ENCODE peak calls at places on chromosomes 7 and 10, in four cellular contexts. One of them, this sample, is unnamed.

GRCh38 chr7:74023786-74024185 is 4.2 kb upstream of the ELN start:
- DNase-seq in right lobe of liver: no peak
- DNase-seq in cardiac muscle cell: no peak
- DNase-seq in endothelial cell: no peak
- DNase-seq in this sample: no peak

GRCh38 chr7:18976715-18977466 is 140.5 kb downstream of the TWIST1 start:
- DNase-seq in right lobe of liver: no peak
- DNase-seq in cardiac muscle cell: no peak
- DNase-seq in endothelial cell: no peak
- DNase-seq in this sample: no peak

GRCh38 chr7:53325061-53325460 is 289.6 kb downstream of the POM121L12 start:
- DNase-seq in right lobe of liver: no peak
- DNase-seq in cardiac muscle cell: no peak
- DNase-seq in endothelial cell: no peak
- DNase-seq in this sample: no peak

GRCh38 chr7:155526225-155526624 is 20.1 kb downstream of the CNPY1 start:
- DNase-seq in right lobe of liver: peak; percentile 12
- DNase-seq in cardiac muscle cell: no peak
- DNase-seq in endothelial cell: no peak
- DNase-seq in this sample: peak; percentile 15

GRCh38 chr10:126014309-126014708 is 117.9 kb downstream of the FANK1 start:
- DNase-seq in right lobe of liver: no peak
- DNase-seq in cardiac muscle cell: no peak
- DNase-seq in endothelial cell: no peak
- DNase-seq in this sample: no peak

GRCh38 chr7:73809454-73810090 is 21.2 kb upstream of the CLDN4 start:
- DNase-seq in right lobe of liver: no peak
- DNase-seq in cardiac muscle cell: no peak
- DNase-seq in endothelial cell: no peak
- DNase-seq in this sample: no peak

GRCh38 chr10:98425511-98426352 is 10.8 kb upstream of the PYROXD2 start:
- DNase-seq in right lobe of liver: no peak
- DNase-seq in cardiac muscle cell: peak; percentile 69
- DNase-seq in endothelial cell: peak; percentile 67
- DNase-seq in this sample: peak; percentile 79

GRCh38 chr7:156609010-156609877 is 31.3 kb upstream of the RNF32 start:
- DNase-seq in right lobe of liver: peak; percentile 67
- DNase-seq in cardiac muscle cell: no peak
- DNase-seq in endothelial cell: no peak
- DNase-seq in this sample: no peak

GRCh38 chr10:58435297-58435696 is 50.1 kb downstream of the TFAM start:
- DNase-seq in right lobe of liver: no peak
- DNase-seq in cardiac muscle cell: peak; percentile 21
- DNase-seq in endothelial cell: no peak
- DNase-seq in this sample: no peak

GRCh38 chr10:60351191-60351853 is 38.4 kb downstream of the ANK3 start:
- DNase-seq in right lobe of liver: no peak
- DNase-seq in cardiac muscle cell: no peak
- DNase-seq in endothelial cell: no peak
- DNase-seq in this sample: no peak

GRCh38 chr10:30456262-30456661 is 22.3 kb downstream of the MAP3K8 start:
- DNase-seq in right lobe of liver: no peak
- DNase-seq in cardiac muscle cell: no peak
- DNase-seq in endothelial cell: no peak
- DNase-seq in this sample: peak; percentile 50

GRCh38 chr10:131805696-131806095 is 95.1 kb upstream of the PPP2R2D start:
- DNase-seq in right lobe of liver: peak; percentile 25
- DNase-seq in cardiac muscle cell: no peak
- DNase-seq in endothelial cell: no peak
- DNase-seq in this sample: no peak

GRCh38 chr10:17452060-17452894 is 2.1 kb downstream of the ST8SIA6 start:
- DNase-seq in right lobe of liver: no peak
- DNase-seq in cardiac muscle cell: no peak
- DNase-seq in endothelial cell: no peak
- DNase-seq in this sample: no peak

GRCh38 chr7:47830015-47830414 is 118.3 kb downstream of the PKD1L1 start:
- DNase-seq in right lobe of liver: no peak
- DNase-seq in cardiac muscle cell: no peak
- DNase-seq in endothelial cell: no peak
- DNase-seq in this sample: no peak

GRCh38 chr10:125151824-125152634 is 8.3 kb downstream of the CTBP2 start:
- DNase-seq in right lobe of liver: no peak
- DNase-seq in cardiac muscle cell: no peak
- DNase-seq in endothelial cell: no peak
- DNase-seq in this sample: no peak

GRCh38 chr7:28818996-28819395 is 139.1 kb downstream of the TRIL start:
- DNase-seq in right lobe of liver: no peak
- DNase-seq in cardiac muscle cell: no peak
- DNase-seq in endothelial cell: no peak
- DNase-seq in this sample: no peak

GRCh38 chr10:113958631-113959382 is 84.9 kb upstream of the ADRB1 start:
- DNase-seq in right lobe of liver: peak; percentile 83
- DNase-seq in cardiac muscle cell: no peak
- DNase-seq in endothelial cell: no peak
- DNase-seq in this sample: peak; percentile 43

GRCh38 chr10:73950569-73950968 is 39.6 kb downstream of the PLAU start:
- DNase-seq in right lobe of liver: no peak
- DNase-seq in cardiac muscle cell: no peak
- DNase-seq in endothelial cell: no peak
- DNase-seq in this sample: no peak

GRCh38 chr10:74752371-74752990 is 73.9 kb upstream of the KAT6B start:
- DNase-seq in right lobe of liver: no peak
- DNase-seq in cardiac muscle cell: no peak
- DNase-seq in endothelial cell: no peak
- DNase-seq in this sample: no peak

GRCh38 chr10:1272762-1273161 is 216.6 kb downstream of the WDR37 start:
- DNase-seq in right lobe of liver: no peak
- DNase-seq in cardiac muscle cell: no peak
- DNase-seq in endothelial cell: no peak
- DNase-seq in this sample: no peak

GRCh38 chr10:28679941-28680752 is 2.8 kb downstream of the BAMBI start:
- DNase-seq in right lobe of liver: peak; percentile 55
- DNase-seq in cardiac muscle cell: peak; percentile 67
- DNase-seq in endothelial cell: peak; percentile 31
- DNase-seq in this sample: no peak

GRCh38 chr10:95391570-95392249 is 100.9 kb upstream of the PDLIM1 start:
- DNase-seq in right lobe of liver: no peak
- DNase-seq in cardiac muscle cell: peak; percentile 68
- DNase-seq in endothelial cell: no peak
- DNase-seq in this sample: no peak

GRCh38 chr10:132859084-132859855 is 73.3 kb upstream of the NKX6-2 start:
- DNase-seq in right lobe of liver: peak; percentile 28
- DNase-seq in cardiac muscle cell: no peak
- DNase-seq in endothelial cell: no peak
- DNase-seq in this sample: no peak

GRCh38 chr10:73095479-73096021 is 1.1 kb downstream of the P4HA1 start:
- DNase-seq in right lobe of liver: peak; percentile 59
- DNase-seq in cardiac muscle cell: peak; percentile 80
- DNase-seq in endothelial cell: peak; percentile 46
- DNase-seq in this sample: no peak

GRCh38 chr7:98368721-98369120 is 32.2 kb downstream of the BAIAP2L1 start:
- DNase-seq in right lobe of liver: no peak
- DNase-seq in cardiac muscle cell: no peak
- DNase-seq in endothelial cell: no peak
- DNase-seq in this sample: no peak

GRCh38 chr7:101947899-101948298 is 130.5 kb downstream of the CUX1 start:
- DNase-seq in right lobe of liver: peak; percentile 83
- DNase-seq in cardiac muscle cell: peak; percentile 80
- DNase-seq in endothelial cell: no peak
- DNase-seq in this sample: no peak

GRCh38 chr10:91433620-91434019 is 23.5 kb downstream of the HECTD2 start:
- DNase-seq in right lobe of liver: no peak
- DNase-seq in cardiac muscle cell: no peak
- DNase-seq in endothelial cell: no peak
- DNase-seq in this sample: no peak

GRCh38 chr7:96497567-96497966 is 175.7 kb upstream of the SLC25A13 start:
- DNase-seq in right lobe of liver: no peak
- DNase-seq in cardiac muscle cell: no peak
- DNase-seq in endothelial cell: no peak
- DNase-seq in this sample: no peak

GRCh38 chr7:99098824-99099498 is 44.9 kb downstream of the SMURF1 start:
- DNase-seq in right lobe of liver: no peak
- DNase-seq in cardiac muscle cell: no peak
- DNase-seq in endothelial cell: no peak
- DNase-seq in this sample: no peak

GRCh38 chr10:54368984-54369383 is 432.0 kb downstream of the PCDH15 start:
- DNase-seq in right lobe of liver: no peak
- DNase-seq in cardiac muscle cell: peak; percentile 9
- DNase-seq in endothelial cell: no peak
- DNase-seq in this sample: no peak

GRCh38 chr7:90288154-90288553 is 33.0 kb downstream of the FAM237B start:
- DNase-seq in right lobe of liver: no peak
- DNase-seq in cardiac muscle cell: no peak
- DNase-seq in endothelial cell: no peak
- DNase-seq in this sample: no peak

GRCh38 chr7:2632717-2633537 is 1.1 kb downstream of the TTYH3 start:
- DNase-seq in right lobe of liver: peak; percentile 77
- DNase-seq in cardiac muscle cell: peak; percentile 67
- DNase-seq in endothelial cell: peak; percentile 46
- DNase-seq in this sample: peak; percentile 66

GRCh38 chr7:14834888-14835287 is 67.7 kb downstream of the DGKB start:
- DNase-seq in right lobe of liver: no peak
- DNase-seq in cardiac muscle cell: no peak
- DNase-seq in endothelial cell: no peak
- DNase-seq in this sample: no peak

GRCh38 chr10:43093423-43094090 is 16.7 kb downstream of the RET start:
- DNase-seq in right lobe of liver: no peak
- DNase-seq in cardiac muscle cell: peak; percentile 55
- DNase-seq in endothelial cell: no peak
- DNase-seq in this sample: no peak
- TF ChIP-seq CTCF in right lobe of liver: peak; percentile 16
- TF ChIP-seq CTCF in cardiac muscle cell: peak; percentile 11
- TF ChIP-seq CTCF in endothelial cell: no peak
- TF ChIP-seq CTCF in this sample: no peak

GRCh38 chr10:21020545-21020944 is 123.4 kb upstream of the NEBL start:
- DNase-seq in right lobe of liver: peak; percentile 59
- DNase-seq in cardiac muscle cell: peak; percentile 16
- DNase-seq in endothelial cell: peak; percentile 17
- DNase-seq in this sample: peak; percentile 39
- TF ChIP-seq CTCF in right lobe of liver: peak; percentile 52
- TF ChIP-seq CTCF in cardiac muscle cell: peak; percentile 22
- TF ChIP-seq CTCF in endothelial cell: peak; percentile 15
- TF ChIP-seq CTCF in this sample: peak; percentile 40

GRCh38 chr7:26284477-26284876 is 7.2 kb upstream of the SNX10 start:
- DNase-seq in right lobe of liver: no peak
- DNase-seq in cardiac muscle cell: no peak
- DNase-seq in endothelial cell: no peak
- DNase-seq in this sample: no peak

GRCh38 chr7:26280097-26280496 is 11.6 kb upstream of the SNX10 start:
- DNase-seq in right lobe of liver: no peak
- DNase-seq in cardiac muscle cell: no peak
- DNase-seq in endothelial cell: no peak
- DNase-seq in this sample: no peak

GRCh38 chr7:26286157-26286556 is 5.5 kb upstream of the SNX10 start:
- DNase-seq in right lobe of liver: no peak
- DNase-seq in cardiac muscle cell: no peak
- DNase-seq in endothelial cell: no peak
- DNase-seq in this sample: no peak

GRCh38 chr7:26280723-26281122 is 10.9 kb upstream of the SNX10 start:
- DNase-seq in right lobe of liver: no peak
- DNase-seq in cardiac muscle cell: no peak
- DNase-seq in endothelial cell: no peak
- DNase-seq in this sample: no peak

DNA sequence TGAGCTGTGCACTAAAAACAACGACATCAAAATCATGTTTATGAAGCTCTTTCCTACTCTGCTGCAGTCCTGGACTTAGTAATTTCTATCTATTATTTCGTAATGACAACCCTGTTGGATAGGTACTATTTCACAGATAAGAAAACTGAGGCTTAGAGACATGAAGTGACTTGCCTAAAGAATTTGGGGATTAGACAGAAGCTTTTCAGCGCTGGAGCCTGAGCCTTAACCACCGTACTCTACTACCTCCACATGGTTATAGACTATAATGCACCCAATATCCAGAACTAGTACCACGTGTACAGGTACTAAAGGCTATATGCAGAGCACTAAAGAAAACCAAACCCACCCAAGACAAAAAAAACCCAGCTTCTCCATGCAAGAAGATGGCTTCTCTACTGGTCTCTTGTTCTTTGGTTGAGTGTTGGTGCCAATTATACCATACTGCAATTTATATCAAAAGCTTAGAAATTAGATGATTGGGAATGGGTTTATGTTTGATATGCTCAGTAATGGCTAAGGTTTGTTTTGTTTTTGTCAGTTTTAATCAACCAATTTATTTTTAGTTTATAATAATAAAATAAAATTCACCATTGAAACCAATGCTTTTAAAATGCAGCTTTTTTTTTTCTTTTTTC is 6.5 kb upstream of the SNX10 start:
- DNase-seq in right lobe of liver: no peak
- DNase-seq in cardiac muscle cell: no peak
- DNase-seq in endothelial cell: no peak
- DNase-seq in this sample: no peak
- TF ChIP-seq CTCF in right lobe of liver: no peak
- TF ChIP-seq CTCF in cardiac muscle cell: peak; percentile 4
- TF ChIP-seq CTCF in endothelial cell: no peak
- TF ChIP-seq CTCF in this sample: no peak

GRCh38 chr7:55147101-55147500 is 128.3 kb downstream of the EGFR start:
- DNase-seq in right lobe of liver: no peak
- DNase-seq in cardiac muscle cell: no peak
- DNase-seq in endothelial cell: no peak
- DNase-seq in this sample: no peak

GRCh38 chr7:55144955-55145342 is 126.1 kb downstream of the EGFR start:
- DNase-seq in right lobe of liver: no peak
- DNase-seq in cardiac muscle cell: no peak
- DNase-seq in endothelial cell: no peak
- DNase-seq in this sample: no peak

GRCh38 chr7:55145606-55146005 is 126.8 kb downstream of the EGFR start:
- DNase-seq in right lobe of liver: no peak
- DNase-seq in cardiac muscle cell: no peak
- DNase-seq in endothelial cell: no peak
- DNase-seq in this sample: no peak

GRCh38 chr7:55142919-55143600 is 124.2 kb downstream of the EGFR start:
- DNase-seq in right lobe of liver: no peak
- DNase-seq in cardiac muscle cell: no peak
- DNase-seq in endothelial cell: no peak
- DNase-seq in this sample: no peak

DNA sequence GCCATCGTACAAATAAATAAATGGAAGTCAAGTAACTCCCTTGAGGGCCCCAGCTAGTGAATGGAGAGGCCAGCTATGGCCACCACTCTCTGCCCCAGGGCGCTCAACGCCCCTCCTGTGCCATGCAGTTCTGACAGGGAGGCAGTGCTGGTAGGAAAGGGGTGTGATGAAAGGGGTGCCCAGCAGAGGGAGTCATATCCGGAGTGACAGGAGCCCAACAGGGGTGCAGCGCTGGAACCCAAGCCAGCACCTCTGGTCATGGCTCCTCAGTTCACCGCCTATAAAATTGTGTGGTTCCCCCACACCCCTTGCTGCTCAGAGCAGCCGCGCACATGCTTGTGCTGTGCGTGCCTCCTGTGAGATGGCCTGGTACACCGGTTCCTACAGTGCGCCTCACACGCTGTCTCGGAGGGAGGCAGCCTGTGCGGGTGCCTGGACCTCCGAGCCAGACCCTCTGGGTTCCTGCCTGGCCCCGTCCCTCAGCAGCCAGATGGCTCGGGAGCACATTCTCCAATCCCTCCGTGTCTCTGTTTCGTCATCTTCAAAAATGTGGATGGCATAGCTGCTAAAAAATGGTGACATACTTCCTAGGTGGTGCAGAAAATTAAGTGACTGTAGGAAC is 125.6 kb downstream of the EGFR start:
- DNase-seq in right lobe of liver: no peak
- DNase-seq in cardiac muscle cell: no peak
- DNase-seq in endothelial cell: no peak
- DNase-seq in this sample: no peak
- TF ChIP-seq CTCF in right lobe of liver: peak; percentile 13
- TF ChIP-seq CTCF in cardiac muscle cell: no peak
- TF ChIP-seq CTCF in endothelial cell: peak; percentile 53
- TF ChIP-seq CTCF in this sample: peak; percentile 13

This sample was measured in GM13976.